ENCODE peak calls at places on chromosomes 3 and 15, in five cellular contexts. P, Z, J, C and R are unnamed samples. For H3K4me1, the result is how much of the 10 kb centered on the place peaks cover.

GRCh38 chr15:95604634-95605036 is 725.9 kb upstream of the NR2F2 start:
- DNase-seq in P (no peak), Z (peak), J (peak), C (no peak), R (no peak)

GRCh38 chr3:63993653-63994079 is 29.6 kb downstream of the PSMD6 start:
- DNase-seq in P (peak), Z (peak), J (peak), C (peak), R (peak)

GRCh38 chr3:115615451-115615850 is 7.9 kb upstream of the GAP43 start:
- DNase-seq in P (no peak), Z (no peak), J (no peak), C (no peak), R (peak)

GRCh38 chr15:39852237-39852636 is 67.8 kb downstream of the GPR176 start:
- DNase-seq in P (no peak), Z (peak), J (no peak), C (no peak), R (no peak)

GRCh38 chr3:151345854-151346253 is 16.5 kb upstream of the P2RY13 start:
- DNase-seq in P (no peak), Z (peak), J (no peak), C (no peak), R (no peak)

GRCh38 chr3:81544385-81544784 is 217.1 kb downstream of the GBE1 start:
- DNase-seq in P (no peak), Z (no peak), J (no peak), C (no peak), R (no peak)

GRCh38 chr3:97937205-97937604 is 35.0 kb downstream of the RIOX2 start:
- DNase-seq in P (no peak), Z (no peak), J (no peak), C (no peak), R (no peak)

GRCh38 chr3:50303038-50303815 is at the start of gene HYAL1:
- DNase-seq in P (peak), Z (no peak), J (peak), C (peak), R (peak)

GRCh38 chr15:28273468-28273867 is 48.5 kb downstream of the HERC2 start:
- DNase-seq in P (no peak), Z (peak), J (no peak), C (no peak), R (peak)

GRCh38 chr3:22269827-22270226 is 518.8 kb upstream of the ZNF385D start:
- DNase-seq in P (no peak), Z (peak), J (no peak), C (no peak), R (no peak)

GRCh38 chr3:161496508-161496907 is at the start of gene OTOL1:
- DNase-seq in P (no peak), Z (no peak), J (no peak), C (no peak), R (no peak)
- H3K4me1 ChIP-seq in P (under half), Z (under half), J (under half), C (under half), R (under half)

GRCh38 chr3:43388909-43389308 is 102.6 kb downstream of the SNRK start:
- DNase-seq in P (no peak), Z (no peak), J (no peak), C (no peak), R (no peak)
- H3K4me3 ChIP-seq in P (no peak), Z (no peak), J (no peak), C (no peak), R (no peak)

GRCh38 chr3:111737712-111738097 is 121.4 kb upstream of the PHLDB2 start:
- DNase-seq in P (no peak), Z (peak), J (no peak), C (no peak), R (no peak)

GRCh38 chr3:111737056-111737711 is 121.9 kb upstream of the PHLDB2 start:
- DNase-seq in P (no peak), Z (no peak), J (no peak), C (no peak), R (no peak)

GRCh38 chr3:111738238-111738637 is 120.8 kb upstream of the PHLDB2 start:
- DNase-seq in P (no peak), Z (no peak), J (no peak), C (no peak), R (no peak)

GRCh38 chr3:111738790-111739189 is 120.3 kb upstream of the PHLDB2 start:
- DNase-seq in P (no peak), Z (no peak), J (no peak), C (no peak), R (no peak)

GRCh38 chr3:111739241-111739952 is 119.7 kb upstream of the PHLDB2 start:
- DNase-seq in P (no peak), Z (peak), J (no peak), C (no peak), R (no peak)
- H3K9ac ChIP-seq in P (no peak), Z (no peak), J (no peak), C (no peak), R (no peak)

GRCh38 chr3:58041182-58041825 is 33.1 kb downstream of the FLNB start:
- DNase-seq in P (no peak), Z (no peak), J (no peak), C (no peak), R (no peak)
- H3K4me1 ChIP-seq in P (under half), Z (under half), J (under half), C (under half), R (under half)

DNA sequence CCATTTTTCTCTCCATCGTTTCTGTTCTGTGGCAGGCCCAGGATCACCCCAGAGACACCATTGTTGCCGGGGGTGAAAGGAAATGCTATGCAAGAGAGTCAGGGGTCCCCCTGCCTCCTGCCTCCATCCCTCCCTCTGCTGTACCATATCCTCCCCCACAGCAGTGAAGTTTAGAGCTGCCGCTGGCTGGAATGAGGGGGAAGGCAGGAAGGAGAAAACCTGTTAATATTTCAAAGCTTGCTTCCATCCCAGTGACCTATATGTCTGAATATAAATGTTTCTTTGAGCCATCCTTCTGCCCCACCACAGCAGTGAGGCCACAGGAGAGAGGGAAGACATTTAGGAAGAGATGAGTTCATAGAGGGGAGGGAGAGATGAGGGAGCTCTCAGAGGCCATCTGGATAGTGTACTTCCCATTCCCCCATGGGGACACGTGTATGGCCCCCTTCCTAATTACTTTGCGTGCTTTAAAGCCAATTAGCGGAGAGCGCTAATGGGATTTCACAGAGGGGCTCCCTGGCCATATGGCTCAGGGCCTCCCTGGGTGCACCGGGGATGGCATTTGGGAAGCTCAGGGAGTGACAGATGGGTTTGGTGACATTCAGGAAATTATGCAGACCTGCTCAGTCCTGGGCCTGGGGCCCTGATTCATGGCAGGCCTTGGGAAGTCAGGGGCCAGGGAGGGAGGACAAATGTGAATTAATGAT is 40.4 kb upstream of the CHRNB4 start:
- DNase-seq in P (peak), Z (no peak), J (no peak), C (peak), R (peak)
- H3K4me3 ChIP-seq in P (no peak), Z (no peak), J (no peak), C (no peak), R (no peak)

GRCh38 chr3:96806336-96806735 is 8.1 kb upstream of the EPHA6 start:
- DNase-seq in P (no peak), Z (no peak), J (no peak), C (no peak), R (no peak)

GRCh38 chr3:96803860-96804259 is 10.5 kb upstream of the EPHA6 start:
- DNase-seq in P (no peak), Z (no peak), J (no peak), C (no peak), R (no peak)
- H3K9ac ChIP-seq in P (no peak), Z (no peak), J (no peak), C (no peak), R (no peak)